ENCODE peak calls at places on chromosomes 13 and 19, in four cellular contexts. V is heart left ventricle, O is lung, U is left lung. P is an unnamed sample. For H3K9me3 and H3K36me3, the result is how much of the 10 kb centered on the place peaks cover.

GRCh38 chr13:100658363-100658762 is 16.2 kb downstream of the TMTC4 start:
- ATAC-seq in V (no peak), O (no peak), U (no peak), P (no peak)

GRCh38 chr13:27053902-27054595 is 117.6 kb downstream of the USP12 start:
- ATAC-seq in V (no peak), O (no peak), U (peak), P (peak)

GRCh38 chr19:4800591-4801081 is 9.1 kb downstream of the FEM1A start:
- ATAC-seq in V (peak), U (peak), O (peak), P (no peak)

GRCh38 chr13:73399347-73400216 is 340.8 kb downstream of the KLF5 start:
- ATAC-seq in O (no peak), V (no peak), U (no peak), P (no peak)

GRCh38 chr19:38073806-38074685 is 150.0 kb downstream of the DPF1 start:
- ATAC-seq in U (no peak), O (no peak), V (no peak), P (no peak)

GRCh38 chr13:111284579-111284978 is 35.9 kb upstream of the TEX29 start:
- ATAC-seq in V (no peak), O (no peak), U (no peak), P (no peak)

GRCh38 chr13:93146584-93147292 is 79.9 kb upstream of the GPC6 start:
- ATAC-seq in U (peak), V (no peak), O (no peak), P (no peak)

GRCh38 chr19:4359627-4360000 is 16.3 kb downstream of the MPND start:
- ATAC-seq in U (no peak), V (no peak), O (no peak), P (peak)

GRCh38 chr13:109165417-109165904 is 536.0 kb downstream of the MYO16 start:
- ATAC-seq in O (no peak), U (no peak), V (no peak), P (no peak)

GRCh38 chr13:33303885-33304284 is 18.3 kb upstream of the STARD13 start:
- ATAC-seq in O (no peak), U (peak), V (no peak), P (no peak)

GRCh38 chr19:14072535-14073231 is at the start of gene MISP3:
- ATAC-seq in V (no peak), O (peak), U (peak), P (peak)

GRCh38 chr13:30308548-30308947 is 1.2 kb upstream of the KATNAL1 start:
- ATAC-seq in V (no peak), U (peak), O (no peak), P (no peak)

GRCh38 chr19:16524991-16525734 is 17.1 kb downstream of the CHERP start:
- ATAC-seq in O (no peak), V (no peak), U (no peak), P (no peak)

GRCh38 chr13:50919291-50919690 is 9.7 kb downstream of the RNASEH2B start:
- ATAC-seq in U (no peak), O (no peak), V (no peak), P (no peak)
- H3K9me3 ChIP-seq in U (under half), O (under half), V (under half), P (under half)

GRCh38 chr19:45191324-45191845 is 12.8 kb downstream of the BLOC1S3 start:
- ATAC-seq in O (no peak), U (no peak), V (no peak), P (no peak)

GRCh38 chr19:45184115-45184514 is 5.5 kb downstream of the BLOC1S3 start:
- ATAC-seq in U (no peak), O (no peak), V (no peak), P (no peak)

GRCh38 chr19:45186509-45187334 is 8.1 kb downstream of the BLOC1S3 start:
- ATAC-seq in U (no peak), V (no peak), O (no peak), P (no peak)

GRCh38 chr19:45189971-45190370 is 11.4 kb downstream of the BLOC1S3 start:
- ATAC-seq in V (no peak), O (no peak), U (no peak), P (no peak)

DNA sequence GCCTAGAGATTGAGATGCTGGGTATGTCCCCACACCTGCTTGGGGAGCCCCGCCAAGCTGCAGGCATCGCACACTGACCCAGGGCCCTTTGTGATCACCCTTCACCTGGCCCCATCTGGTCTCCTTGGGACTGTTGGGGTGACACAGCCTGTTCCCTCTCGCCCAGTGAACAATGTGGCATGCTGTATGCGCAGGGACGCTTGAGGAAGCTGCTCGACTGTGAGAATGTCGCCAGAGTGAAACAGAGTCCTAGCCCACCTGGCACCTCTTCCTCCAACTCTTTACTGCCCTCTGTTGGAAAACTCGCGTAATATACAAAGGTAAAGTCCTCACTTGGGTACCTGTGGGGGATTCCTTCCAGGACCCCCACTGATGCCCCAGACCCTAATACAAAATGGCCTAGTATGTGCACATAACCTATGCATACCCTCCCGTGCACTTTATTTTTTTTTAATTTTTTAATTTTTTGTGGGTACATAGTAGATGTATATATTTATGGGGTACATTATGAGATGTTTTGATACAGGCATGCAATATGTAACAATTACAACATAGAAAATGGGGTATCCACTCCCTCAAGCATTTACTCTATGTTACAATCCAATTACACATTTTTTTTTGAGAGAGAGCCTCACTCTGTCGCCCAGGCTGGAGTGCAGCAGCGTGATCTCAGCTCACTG is 9.0 kb downstream of the BLOC1S3 start:
- ATAC-seq in V (no peak), O (no peak), U (peak), P (no peak)
- TF ChIP-seq CTCF in V (peak), O (no peak), U (peak), P (peak)

GRCh38 chr19:51697169-51697776 is 4.1 kb downstream of the SPACA6 start:
- ATAC-seq in V (no peak), O (no peak), U (no peak), P (no peak)
- H3K36me3 ChIP-seq in V (under half), O (under half), U (half or more), P (under half)

GRCh38 chr19:53015159-53015558 is 1.4 kb downstream of the ERVV-1 start:
- ATAC-seq in O (no peak), V (no peak), U (no peak), P (no peak)

GRCh38 chr19:53015730-53016129 is 2.0 kb downstream of the ERVV-1 start:
- ATAC-seq in U (no peak), V (no peak), O (no peak), P (no peak)

DNA sequence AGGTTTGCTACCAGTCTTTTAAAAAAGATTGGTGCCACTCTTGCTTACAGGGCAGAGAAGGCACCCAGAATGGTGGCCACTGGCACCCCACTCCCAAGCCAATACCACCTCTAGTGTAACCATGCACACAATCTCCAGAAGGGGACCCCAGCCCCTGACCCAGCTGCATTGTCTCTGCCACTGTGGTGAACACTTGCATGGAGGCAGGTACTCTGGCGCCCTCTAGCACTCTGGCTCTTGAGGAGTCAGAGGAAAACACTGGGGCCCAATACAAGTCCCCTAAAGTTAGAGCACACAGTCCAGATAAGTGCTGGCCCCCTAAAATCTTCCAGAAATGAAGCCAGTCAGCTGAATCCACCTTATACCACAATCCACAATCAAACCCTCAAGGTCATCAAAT is 6.0 kb downstream of the ERVV-1 start:
- ATAC-seq in U (no peak), O (no peak), V (no peak), P (no peak)
- H3K9me3 ChIP-seq in U (half or more), O (under half), V (under half), P (under half)

GRCh38 chr19:2609389-2610116 is 92.9 kb downstream of the GNG7 start:
- ATAC-seq in V (no peak), U (no peak), O (no peak), P (no peak)

GRCh38 chr19:2610637-2611482 is 91.6 kb downstream of the GNG7 start:
- ATAC-seq in O (peak), U (peak), V (peak), P (peak)

GRCh38 chr19:2612619-2613249 is 89.8 kb downstream of the GNG7 start:
- ATAC-seq in V (no peak), U (no peak), O (no peak), P (no peak)

GRCh38 chr19:2613507-2614295 is 88.8 kb downstream of the GNG7 start:
- ATAC-seq in V (no peak), U (peak), O (no peak), P (no peak)

DNA sequence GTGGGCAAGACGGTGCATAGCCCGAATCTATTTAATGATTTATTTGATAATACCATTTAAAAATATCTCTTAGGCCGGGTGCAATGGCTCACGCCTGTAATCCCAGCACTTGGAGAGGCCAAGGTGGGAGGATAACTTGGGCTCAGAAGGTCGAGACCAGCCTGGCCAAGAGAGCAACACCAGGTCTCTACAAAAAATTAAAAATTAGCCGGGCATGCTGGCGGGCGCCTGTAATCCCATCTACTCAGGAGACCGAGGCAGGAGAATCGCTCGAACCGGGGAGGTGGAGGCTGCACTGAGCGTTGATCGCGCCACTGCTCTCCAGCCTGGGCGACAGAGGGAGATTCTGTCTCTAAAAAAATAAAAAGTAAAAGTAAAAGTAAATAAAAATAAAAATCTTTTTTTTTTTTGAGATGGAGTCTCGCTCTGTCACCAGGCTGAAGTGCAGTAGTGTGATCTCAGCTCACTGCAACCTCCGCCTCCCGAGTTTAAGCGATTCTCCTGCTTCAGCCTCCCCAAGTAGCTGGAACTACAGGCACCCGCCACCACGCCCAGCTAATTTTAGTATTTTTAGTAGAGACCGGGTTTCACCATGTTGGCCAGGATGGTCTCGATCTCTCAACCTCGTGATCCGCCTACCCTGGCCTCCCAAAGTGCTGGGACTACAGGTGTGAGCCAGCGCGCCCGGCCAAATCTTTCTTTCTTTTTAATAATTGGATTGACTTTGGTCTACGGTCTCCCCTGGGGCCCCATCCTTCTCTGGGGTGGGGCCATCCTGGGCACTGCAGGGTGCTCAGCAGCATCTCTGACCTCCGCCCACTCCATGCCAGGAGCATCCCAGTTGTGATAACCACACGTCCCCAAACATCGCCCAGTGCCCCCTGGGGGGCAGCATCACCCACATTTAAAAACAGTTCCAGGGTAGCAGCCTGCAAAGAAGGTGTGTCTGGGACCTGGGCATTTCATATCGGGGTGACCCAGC is 90.7 kb downstream of the GNG7 start:
- ATAC-seq in V (no peak), O (no peak), U (no peak), P (no peak)
- TF ChIP-seq CTCF in V (peak), O (no peak), U (no peak), P (peak)

DNA sequence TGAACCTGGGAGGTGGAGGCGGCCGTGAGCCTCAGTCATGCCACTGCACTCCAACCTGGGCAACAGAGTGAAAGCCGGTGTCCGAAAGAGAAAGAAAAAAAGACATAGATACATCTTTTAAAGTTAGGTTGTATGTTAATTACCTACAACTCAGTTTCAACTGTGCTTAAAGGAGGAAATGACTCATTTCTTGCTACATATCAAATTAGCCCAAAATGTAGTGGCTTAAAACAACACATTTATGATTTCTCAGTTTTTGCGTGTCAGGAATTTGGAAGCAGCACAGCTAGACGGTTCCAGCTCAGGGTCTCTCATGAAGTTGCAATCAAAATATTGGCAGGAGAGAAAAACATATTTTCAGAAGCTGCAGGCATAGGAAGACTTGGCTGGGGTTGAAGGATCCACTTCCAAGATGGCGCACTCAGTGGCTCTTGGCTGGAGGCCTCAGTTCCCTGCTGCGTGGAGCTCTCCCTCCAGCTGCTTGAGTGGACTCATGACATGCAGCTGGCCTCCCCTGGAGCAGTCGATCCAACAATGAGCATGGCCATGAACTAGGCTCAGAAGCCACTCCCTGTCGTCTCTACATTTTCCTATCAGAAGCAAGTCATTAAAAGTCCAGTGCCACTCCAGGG is 7.1 kb downstream of the LDLR start:
- ATAC-seq in V (peak), O (no peak), U (peak), P (peak)
- H3K36me3 ChIP-seq in V (under half), O (under half), U (half or more), P (under half)

P was measured in gastroesophageal sphincter.